ENCODE peak calls at places on chromosomes 13 and 19, in seven cellular contexts. J, Q, H, F, A, O and V are unnamed samples.

GRCh38 chr19:53055117-53055516 is 10.6 kb downstream of the ERVV-2 start:
- DNase-seq in J (no peak), Q (no peak), H (no peak), F (no peak), A (no peak), O (no peak), V (no peak)

GRCh38 chr19:58067240-58067912 is 8.3 kb downstream of the ZNF135 start:
- DNase-seq in J (no peak), Q (peak), H (no peak), F (no peak), A (no peak), O (no peak), V (no peak)

GRCh38 chr19:40785526-40785925 is 7.5 kb downstream of the RAB4B start:
- DNase-seq in J (no peak), Q (no peak), H (no peak), F (no peak), A (no peak), O (no peak), V (no peak)

GRCh38 chr13:27006519-27007161 is 165.0 kb downstream of the USP12 start:
- DNase-seq in J (peak), Q (peak), H (peak), F (no peak), A (no peak), O (no peak), V (no peak)

GRCh38 chr19:18086590-18087138 is at the start of gene IL12RB1:
- DNase-seq in J (no peak), Q (no peak), H (no peak), F (peak), A (no peak), O (no peak), V (no peak)

GRCh38 chr19:11931051-11931450 is 6.1 kb downstream of the ZNF700 start:
- DNase-seq in J (no peak), Q (peak), H (no peak), F (no peak), A (no peak), O (no peak), V (no peak)

GRCh38 chr19:36009220-36009619 is 607 bp upstream of the SYNE4 start:
- DNase-seq in J (no peak), Q (peak), H (peak), F (peak), A (peak), O (peak), V (peak)

GRCh38 chr13:76884167-76884566 is 2.0 kb downstream of the KCTD12 start:
- DNase-seq in J (no peak), Q (peak), H (peak), F (peak), A (peak), O (no peak), V (peak)

GRCh38 chr19:35229601-35230000 is 1.1 kb upstream of the FAM187B start:
- DNase-seq in J (no peak), Q (no peak), H (no peak), F (no peak), A (no peak), O (no peak), V (no peak)

GRCh38 chr13:80436571-80437169 is 95.7 kb upstream of the SPRY2 start:
- DNase-seq in J (no peak), Q (peak), H (no peak), F (no peak), A (no peak), O (no peak), V (no peak)

GRCh38 chr13:74027161-74027779 is 106.9 kb downstream of the KLF12 start:
- DNase-seq in J (no peak), Q (no peak), H (no peak), F (peak), A (no peak), O (no peak), V (no peak)

GRCh38 chr13:110187501-110188161 is 119.3 kb downstream of the COL4A1 start:
- DNase-seq in J (no peak), Q (peak), H (no peak), F (no peak), A (peak), O (no peak), V (no peak)

GRCh38 chr13:53159439-53159838 is 130.8 kb downstream of the OLFM4 start:
- DNase-seq in J (no peak), Q (no peak), H (peak), F (no peak), A (no peak), O (no peak), V (no peak)

GRCh38 chr19:40249781-40250180 is 23.3 kb upstream of the CCNP start:
- DNase-seq in J (no peak), Q (no peak), H (no peak), F (no peak), A (no peak), O (no peak), V (no peak)

GRCh38 chr13:77492982-77493381 is 42.5 kb upstream of the SCEL start:
- DNase-seq in J (peak), Q (peak), H (no peak), F (peak), A (no peak), O (no peak), V (no peak)

GRCh38 chr13:110448230-110448629 is 113.3 kb downstream of the RAB20 start:
- DNase-seq in J (peak), Q (peak), H (no peak), F (no peak), A (no peak), O (no peak), V (no peak)

GRCh38 chr13:40316301-40316700 is 350.1 kb downstream of the FOXO1 start:
- DNase-seq in J (no peak), Q (no peak), H (no peak), F (no peak), A (no peak), O (no peak), V (no peak)

GRCh38 chr19:58001895-58002369 is 688 bp downstream of the ZNF606 start:
- DNase-seq in J (no peak), Q (peak), H (no peak), F (no peak), A (no peak), O (no peak), V (no peak)

GRCh38 chr13:34863360-34864135 is 78.5 kb upstream of the NBEA start:
- DNase-seq in J (peak), Q (peak), H (no peak), F (no peak), A (no peak), O (no peak), V (no peak)

GRCh38 chr13:43284162-43284561 is 260.8 kb downstream of the DNAJC15 start:
- DNase-seq in J (no peak), Q (peak), H (no peak), F (no peak), A (no peak), O (no peak), V (no peak)

GRCh38 chr19:12140545-12141404 is 625 bp upstream of the ZNF20 start:
- DNase-seq in J (peak), Q (peak), H (peak), F (peak), A (peak), O (peak), V (peak)

GRCh38 chr13:98475521-98475920 is 101.4 kb downstream of the STK24 start:
- DNase-seq in J (no peak), Q (peak), H (peak), F (no peak), A (no peak), O (peak), V (peak)

GRCh38 chr13:57823704-57824103 is 192.2 kb downstream of the PCDH17 start:
- DNase-seq in J (no peak), Q (no peak), H (no peak), F (no peak), A (no peak), O (no peak), V (no peak)

GRCh38 chr19:34508540-34508939 is 27.0 kb downstream of the WTIP start:
- DNase-seq in J (no peak), Q (no peak), H (peak), F (no peak), A (no peak), O (no peak), V (no peak)

GRCh38 chr13:66402071-66402470 is 828.1 kb downstream of the PCDH9 start:
- DNase-seq in J (no peak), Q (peak), H (no peak), F (no peak), A (no peak), O (no peak), V (no peak)

GRCh38 chr19:2544576-2545415 is 68.9 kb downstream of the GADD45B start:
- DNase-seq in J (no peak), Q (no peak), H (no peak), F (peak), A (no peak), O (peak), V (no peak)

GRCh38 chr19:2546128-2547032 is 70.5 kb downstream of the GADD45B start:
- DNase-seq in J (no peak), Q (peak), H (peak), F (no peak), A (peak), O (peak), V (no peak)

GRCh38 chr19:2542341-2543069 is 66.6 kb downstream of the GADD45B start:
- DNase-seq in J (no peak), Q (peak), H (peak), F (peak), A (no peak), O (no peak), V (no peak)

GRCh38 chr19:2540646-2541454 is 64.9 kb downstream of the GADD45B start:
- DNase-seq in J (peak), Q (peak), H (peak), F (no peak), A (peak), O (peak), V (peak)

GRCh38 chr19:2543463-2544442 is 67.8 kb downstream of the GADD45B start:
- DNase-seq in J (peak), Q (peak), H (peak), F (peak), A (peak), O (peak), V (peak)
- TF ChIP-seq CTCF in J (peak), Q (peak), H (peak), F (no peak), A (no peak), O (no peak), V (no peak)

DNA sequence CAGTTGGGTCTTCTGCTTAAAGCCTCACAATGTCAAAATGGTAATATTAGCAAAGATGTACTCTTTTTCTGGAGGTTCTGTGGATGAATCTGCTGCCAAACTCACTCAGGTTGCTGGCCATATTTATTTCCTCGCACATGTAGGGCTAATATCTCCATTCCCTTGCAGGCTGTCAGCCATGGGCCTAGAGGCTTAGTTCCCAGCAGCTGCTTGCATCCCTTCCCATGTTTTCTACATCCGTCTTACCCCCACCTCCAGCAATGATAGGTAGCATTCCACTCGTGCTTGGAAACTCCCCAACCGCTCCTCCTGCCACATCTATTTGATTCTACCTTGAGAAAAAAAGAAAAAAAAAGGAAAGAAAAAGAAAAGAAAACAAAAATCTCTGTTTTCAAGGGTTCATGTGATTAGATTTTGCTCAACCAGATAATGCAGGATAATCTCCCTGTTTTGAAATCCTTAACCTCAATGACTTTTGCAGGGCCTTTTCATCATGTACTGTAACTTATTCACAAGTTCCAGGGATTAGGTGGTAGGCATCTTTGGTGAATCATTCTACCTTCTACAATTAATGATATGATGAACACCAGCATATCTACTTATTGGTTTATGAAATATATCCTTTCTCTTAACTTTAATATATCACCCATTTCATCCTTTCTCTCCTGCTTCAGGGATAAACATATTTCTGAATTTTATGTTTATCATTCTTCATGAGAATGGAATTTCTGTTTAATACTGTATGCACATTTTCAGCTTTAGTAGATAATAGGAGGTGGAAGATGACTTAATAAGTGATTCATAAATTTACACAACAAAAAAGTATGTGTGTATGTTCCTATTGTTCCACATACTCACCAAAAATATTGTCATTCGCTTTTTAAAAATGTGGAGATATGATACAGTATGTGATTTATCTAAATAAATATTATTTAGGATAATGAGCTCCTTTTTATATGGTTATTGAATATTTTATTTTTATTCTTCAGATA is 931.9 kb downstream of the SLITRK5 start:
- DNase-seq in J (no peak), Q (no peak), H (no peak), F (no peak), A (no peak), O (no peak), V (no peak)
- TF ChIP-seq CTCF in J (no peak), Q (no peak), H (no peak), F (no peak), A (no peak), O (no peak), V (no peak)

DNA sequence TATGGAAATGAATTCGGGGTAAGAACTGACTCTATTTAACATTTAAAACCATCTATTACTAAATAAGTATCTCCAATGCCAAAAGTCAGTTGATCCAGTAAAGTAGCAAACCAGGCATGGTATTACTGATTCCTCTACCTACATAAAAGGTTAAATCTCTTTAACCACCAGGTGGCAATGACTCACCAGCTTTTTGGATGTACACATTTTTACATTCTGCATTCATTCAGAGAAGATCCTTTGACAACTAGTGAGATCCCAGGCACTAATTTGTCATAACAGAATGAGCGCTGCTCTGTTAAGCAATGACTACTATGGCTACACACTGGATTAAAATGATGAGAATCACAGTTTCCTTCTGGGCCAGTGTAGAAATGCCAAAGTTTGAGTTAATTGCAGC is 329.8 kb upstream of the GPC6 start:
- DNase-seq in J (no peak), Q (peak), H (peak), F (peak), A (no peak), O (no peak), V (no peak)
- TF ChIP-seq CTCF in J (no peak), Q (no peak), H (peak), F (peak), A (no peak), O (no peak), V (peak)

DNA sequence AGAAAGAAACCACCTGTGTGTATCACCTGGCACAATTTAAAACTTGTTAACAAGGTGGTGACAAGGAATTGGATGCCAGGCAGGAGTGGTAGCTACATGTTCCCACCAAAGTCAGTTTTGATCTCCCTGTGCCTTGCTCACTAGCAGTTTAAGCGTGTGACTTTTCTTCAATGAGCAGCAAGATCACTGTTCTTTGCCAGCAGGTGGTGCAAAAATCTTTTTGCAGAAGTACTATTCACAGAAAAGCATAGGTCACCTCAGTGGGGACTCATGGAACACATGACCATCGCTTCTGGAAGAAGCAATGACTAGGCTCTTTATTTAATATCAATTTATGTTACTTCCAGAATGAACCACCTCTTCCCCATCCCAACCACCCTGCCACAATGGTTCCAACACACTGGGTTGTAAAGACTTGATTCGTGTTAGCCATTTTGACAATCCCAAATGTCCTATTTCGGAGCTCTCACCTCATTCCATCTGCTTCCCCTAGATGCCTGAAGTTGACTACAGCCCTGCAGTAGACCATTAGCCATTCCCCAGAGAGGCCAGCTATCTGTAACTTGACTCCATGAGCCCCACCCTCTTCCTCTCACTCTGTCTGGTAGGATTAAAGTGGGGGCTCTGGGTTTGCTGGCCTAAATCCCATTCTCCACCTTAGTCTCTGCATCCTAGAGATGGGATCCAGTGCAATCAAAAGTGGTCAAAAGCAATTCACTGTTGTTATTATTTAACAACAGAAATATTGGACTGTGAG is 59.1 kb upstream of the TNFRSF19 start:
- DNase-seq in J (peak), Q (peak), H (peak), F (peak), A (no peak), O (no peak), V (peak)
- TF ChIP-seq CTCF in J (peak), Q (no peak), H (peak), F (peak), A (peak), O (no peak), V (no peak)

GRCh38 chr19:49890349-49891311 is 6.1 kb downstream of the IL4I1 start:
- DNase-seq in J (no peak), Q (no peak), H (peak), F (peak), A (no peak), O (peak), V (no peak)
- TF ChIP-seq CTCF in J (peak), Q (no peak), H (no peak), F (no peak), A (peak), O (no peak), V (peak)

GRCh38 chr13:97367016-97367415 is 67.0 kb upstream of the RAP2A start:
- DNase-seq in J (no peak), Q (peak), H (no peak), F (peak), A (no peak), O (no peak), V (no peak)

GRCh38 chr13:97364827-97365226 is 69.1 kb upstream of the RAP2A start:
- DNase-seq in J (no peak), Q (no peak), H (no peak), F (no peak), A (no peak), O (no peak), V (no peak)

GRCh38 chr13:97367427-97367826 is 66.5 kb upstream of the RAP2A start:
- DNase-seq in J (no peak), Q (peak), H (peak), F (peak), A (no peak), O (no peak), V (no peak)

GRCh38 chr13:97364031-97364430 is 69.9 kb upstream of the RAP2A start:
- DNase-seq in J (no peak), Q (no peak), H (no peak), F (no peak), A (no peak), O (no peak), V (no peak)

GRCh38 chr13:97366172-97366688 is 67.7 kb upstream of the RAP2A start:
- DNase-seq in J (no peak), Q (peak), H (no peak), F (no peak), A (no peak), O (no peak), V (no peak)
- TF ChIP-seq CTCF in J (peak), Q (peak), H (peak), F (no peak), A (no peak), O (no peak), V (no peak)

GRCh38 chr19:4582980-4583842 is 23.7 kb upstream of the SEMA6B start:
- DNase-seq in J (no peak), Q (no peak), H (no peak), F (no peak), A (no peak), O (no peak), V (no peak)

GRCh38 chr19:4585556-4585955 is 26.1 kb upstream of the SEMA6B start:
- DNase-seq in J (no peak), Q (no peak), H (no peak), F (no peak), A (no peak), O (no peak), V (no peak)

GRCh38 chr19:4584670-4585460 is 25.4 kb upstream of the SEMA6B start:
- DNase-seq in J (no peak), Q (no peak), H (peak), F (no peak), A (no peak), O (no peak), V (peak)

GRCh38 chr19:4582112-4582553 is 22.6 kb upstream of the SEMA6B start:
- DNase-seq in J (no peak), Q (no peak), H (peak), F (no peak), A (no peak), O (no peak), V (no peak)

GRCh38 chr19:4583961-4584669 is 24.6 kb upstream of the SEMA6B start:
- DNase-seq in J (no peak), Q (no peak), H (peak), F (peak), A (no peak), O (no peak), V (peak)
- TF ChIP-seq CTCF in J (no peak), Q (no peak), H (no peak), F (no peak), A (no peak), O (no peak), V (no peak)

DNA sequence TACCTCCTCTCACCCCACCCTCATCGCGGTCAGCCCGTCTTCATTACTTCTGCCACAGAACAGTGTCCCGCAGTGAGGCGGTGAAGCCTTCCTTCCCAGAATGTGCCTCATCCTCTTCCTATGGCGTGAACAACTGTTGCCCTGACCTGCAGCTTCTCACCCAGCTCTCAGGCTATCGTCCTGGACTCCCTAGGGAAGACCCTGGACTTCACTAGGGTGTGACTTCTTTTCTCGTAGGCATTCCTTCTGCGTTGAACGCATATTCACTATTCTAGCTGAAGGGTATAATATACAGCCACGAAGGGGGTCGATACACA is 982 bp downstream of the ZNF865 start:
- DNase-seq in J (no peak), Q (no peak), H (no peak), F (no peak), A (no peak), O (no peak), V (no peak)
- TF ChIP-seq CTCF in J (no peak), Q (no peak), H (no peak), F (no peak), A (no peak), O (no peak), V (no peak)

GRCh38 chr19:47002106-47002766 is 17.4 kb upstream of the NPAS1 start:
- DNase-seq in J (no peak), Q (no peak), H (peak), F (no peak), A (no peak), O (no peak), V (no peak)
- TF ChIP-seq CTCF in J (peak), Q (no peak), H (peak), F (no peak), A (peak), O (peak), V (no peak)